ENCODE peak calls at places on chromosome 3, in four cellular contexts. Y, W, S and L are unnamed samples.

GRCh38 chr3:64518950-64519349 is 168.8 kb downstream of the ADAMTS9 start:
- DNase-seq in S (no peak), W (no peak), Y (no peak), L (no peak)

GRCh38 chr3:11699083-11699427 is 55.3 kb upstream of the VGLL4 start:
- DNase-seq in W (no peak), Y (no peak), S (no peak), L (no peak)

GRCh38 chr3:139534992-139535879 is 4.3 kb downstream of the RBP1 start:
- DNase-seq in W (peak), Y (no peak), S (peak), L (no peak)

GRCh38 chr3:38533285-38533994 is 37.3 kb downstream of the EXOG start:
- DNase-seq in W (no peak), Y (no peak), S (peak), L (no peak)

GRCh38 chr3:197083486-197083885 is 53.9 kb upstream of the MELTF start:
- DNase-seq in W (no peak), Y (peak), S (no peak), L (no peak)

GRCh38 chr3:85524104-85524503 is 565.3 kb downstream of the CADM2 start:
- DNase-seq in W (no peak), S (no peak), Y (no peak), L (no peak)

GRCh38 chr3:192207239-192207638 is 520.1 kb downstream of the FGF12 start:
- DNase-seq in S (no peak), Y (no peak), W (no peak), L (no peak)

GRCh38 chr3:196057663-196058356 is 24.1 kb downstream of the TFRC start:
- DNase-seq in W (no peak), Y (no peak), S (no peak), L (no peak)

GRCh38 chr3:150370129-150370602 is 37.9 kb upstream of the TSC22D2 start:
- DNase-seq in S (peak), Y (peak), W (no peak), L (peak)

GRCh38 chr3:160935413-160936095 is 169.6 kb downstream of the B3GALNT1 start:
- DNase-seq in S (no peak), W (no peak), Y (no peak), L (no peak)

GRCh38 chr3:78957456-78957855 is 810.3 kb downstream of the ROBO1 start:
- DNase-seq in Y (no peak), S (no peak), W (no peak), L (no peak)

GRCh38 chr3:186909078-186909853 is 21.1 kb upstream of the ST6GAL1 start:
- DNase-seq in S (no peak), W (peak), Y (peak), L (no peak)

GRCh38 chr3:104642827-104643226 is 723.9 kb upstream of the ALCAM start:
- DNase-seq in W (no peak), Y (no peak), S (no peak), L (no peak)

GRCh38 chr3:195860456-195860855 is 47.9 kb downstream of the TNK2 start:
- DNase-seq in Y (no peak), S (no peak), W (no peak), L (no peak)

GRCh38 chr3:183688869-183689268 is 8.7 kb upstream of the YEATS2 start:
- DNase-seq in S (no peak), Y (no peak), W (no peak), L (no peak)

GRCh38 chr3:35946121-35946856 is 307.0 kb downstream of the ARPP21 start:
- DNase-seq in W (no peak), S (peak), Y (no peak), L (no peak)

GRCh38 chr3:48338635-48339034 is 5.2 kb upstream of the SPINK8 start:
- DNase-seq in Y (no peak), S (no peak), W (no peak), L (no peak)

GRCh38 chr3:41244620-41245336 is 45.5 kb downstream of the CTNNB1 start:
- DNase-seq in W (no peak), S (no peak), Y (no peak), L (no peak)

GRCh38 chr3:37599186-37599585 is 262.5 kb upstream of the CTDSPL start:
- DNase-seq in S (no peak), W (no peak), Y (no peak), L (no peak)

GRCh38 chr3:133441867-133442270 is 42.0 kb downstream of the BFSP2 start:
- DNase-seq in S (no peak), Y (no peak), W (no peak), L (no peak)

GRCh38 chr3:46449755-46450552 is 14.8 kb downstream of the LTF start:
- DNase-seq in S (no peak), Y (no peak), W (no peak), L (no peak)

GRCh38 chr3:152902141-152902669 is 67.3 kb downstream of the P2RY1 start:
- DNase-seq in S (no peak), Y (no peak), W (no peak), L (no peak)

GRCh38 chr3:170768334-170768801 is 101.6 kb downstream of the RPL22L1 start:
- DNase-seq in W (no peak), Y (no peak), S (no peak), L (no peak)

GRCh38 chr3:89108154-89108553 is 733 bp downstream of the EPHA3 start:
- DNase-seq in S (no peak), Y (no peak), W (no peak), L (no peak)

GRCh38 chr3:32447865-32448400 is 54.7 kb downstream of the CMTM6 start:
- DNase-seq in S (no peak), W (no peak), Y (no peak), L (peak)

GRCh38 chr3:118127992-118128391 is 906.7 kb downstream of the IGSF11 start:
- DNase-seq in S (no peak), W (no peak), Y (no peak), L (no peak)

GRCh38 chr3:53688066-53688465 is 158.2 kb downstream of the CHDH start:
- DNase-seq in W (no peak), Y (no peak), S (no peak), L (no peak)

GRCh38 chr3:49626796-49627195 is 47.4 kb upstream of the APEH start:
- DNase-seq in S (no peak), W (no peak), Y (no peak), L (no peak)

GRCh38 chr3:170499562-170500156 is 81.0 kb downstream of the CLDN11 start:
- DNase-seq in W (peak), S (peak), Y (peak), L (no peak)

GRCh38 chr3:45950131-45950530 is 6.9 kb downstream of the CXCR6 start:
- DNase-seq in S (no peak), Y (no peak), W (no peak), L (no peak)

GRCh38 chr3:29083081-29083480 is 197.8 kb upstream of the RBMS3 start:
- DNase-seq in S (no peak), Y (no peak), W (no peak), L (no peak)

GRCh38 chr3:197312431-197312830 is 14.0 kb upstream of the DLG1 start:
- DNase-seq in Y (no peak), W (no peak), S (no peak), L (no peak)

GRCh38 chr3:182725372-182726251 is 67.7 kb upstream of the ATP11B start:
- DNase-seq in W (peak), S (no peak), Y (peak), L (no peak)

GRCh38 chr3:86958534-86958933 is 32.4 kb downstream of the VGLL3 start:
- DNase-seq in S (no peak), Y (no peak), W (no peak), L (no peak)

DNA sequence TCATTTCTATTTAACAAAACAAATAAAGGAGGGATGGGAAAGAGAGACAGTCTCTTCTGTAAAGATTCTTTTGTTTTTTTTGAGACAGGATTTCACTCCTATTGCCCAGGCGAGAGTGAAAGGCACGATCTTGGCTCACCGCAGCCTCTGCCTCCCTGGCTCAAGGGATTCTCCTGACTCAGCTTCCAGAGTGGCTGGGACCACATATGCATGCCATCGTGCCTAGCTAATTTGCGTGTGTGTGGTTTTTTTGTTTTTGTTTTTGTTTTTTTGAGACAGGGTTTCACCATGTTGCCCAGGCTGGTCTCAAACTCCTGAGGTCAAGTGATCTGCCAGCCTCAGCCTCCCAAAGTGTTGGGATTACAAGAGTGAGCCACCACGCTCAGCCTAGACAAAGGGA is 23.3 kb downstream of the STAG1 start:
- DNase-seq in W (no peak), Y (no peak), S (no peak), L (no peak)
- H3K4me3 ChIP-seq in W (no peak), Y (no peak), S (no peak), L (no peak)

GRCh38 chr3:143098032-143098764 is 21.4 kb upstream of the CHST2 start:
- DNase-seq in W (no peak), S (no peak), Y (no peak), L (no peak)
- H3K4me3 ChIP-seq in W (no peak), S (no peak), Y (no peak), L (no peak)

DNA sequence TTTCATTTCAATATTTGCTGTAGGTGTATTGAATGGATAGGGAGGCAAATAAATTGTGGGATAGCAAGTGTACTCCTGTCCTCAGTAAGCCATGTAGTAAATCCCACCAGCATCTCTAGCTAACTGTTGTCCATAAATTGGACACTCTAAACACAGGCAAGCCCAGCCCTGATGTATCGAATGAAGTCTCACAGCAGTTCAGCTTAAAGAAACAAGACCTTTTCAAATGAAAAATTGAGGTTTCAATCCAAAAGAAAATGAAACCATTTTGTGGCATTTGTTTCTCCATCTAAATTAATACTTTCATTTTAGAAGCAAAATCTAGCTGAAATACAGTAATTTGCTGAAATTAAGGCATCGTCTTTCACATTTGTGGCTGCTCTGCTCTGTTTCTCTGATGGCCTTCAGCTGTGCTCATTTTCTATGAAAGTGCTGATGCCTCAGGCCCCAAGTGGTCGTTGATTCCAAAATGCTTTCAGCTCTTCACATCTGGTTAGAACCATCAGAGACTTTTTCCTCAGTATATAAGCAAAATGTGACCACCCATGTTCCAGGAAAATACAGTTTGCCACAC is 245.1 kb downstream of the ZMAT3 start:
- DNase-seq in W (no peak), S (no peak), Y (no peak), L (no peak)
- H3K4me3 ChIP-seq in W (no peak), S (no peak), Y (no peak), L (no peak)

GRCh38 chr3:13078158-13078905 is 5.1 kb upstream of the IQSEC1 start:
- DNase-seq in S (no peak), Y (no peak), W (no peak), L (no peak)
- H3K4me3 ChIP-seq in S (no peak), Y (no peak), W (no peak), L (no peak)

GRCh38 chr3:21613372-21614070 is 137.5 kb downstream of the ZNF385D start:
- DNase-seq in S (no peak), W (no peak), Y (no peak), L (no peak)
- H3K4me3 ChIP-seq in S (no peak), W (no peak), Y (no peak), L (no peak)

GRCh38 chr3:25661694-25662455 is 2.8 kb downstream of the TOP2B start:
- DNase-seq in W (no peak), Y (no peak), S (peak), L (no peak)
- H3K4me3 ChIP-seq in W (no peak), Y (peak), S (peak), L (no peak)